ENCODE peak calls at places on chromosome 19, in four cellular contexts. Y is vagina, B is ascending aorta, P is stomach. E is an unnamed sample.

GRCh38 chr19:21568816-21569496 is 63.6 kb downstream of the ZNF429 start:
- DNase-seq in Y (no peak), B (peak; percentile 90), P (peak; percentile 83), E (peak; percentile 87)

GRCh38 chr19:45860359-45861259 is 2.3 kb downstream of the SYMPK start:
- DNase-seq in Y (no peak), B (no peak), P (no peak), E (no peak)

GRCh38 chr19:12695090-12695489 is 1.3 kb downstream of the FBXW9 start:
- DNase-seq in Y (no peak), B (no peak), P (no peak), E (no peak)

GRCh38 chr19:6774821-6775707 is 2.6 kb downstream of the VAV1 start:
- DNase-seq in Y (no peak), B (no peak), P (no peak), E (no peak)

GRCh38 chr19:30920238-30920637 is 429.0 kb downstream of the TSHZ3 start:
- DNase-seq in Y (no peak), B (no peak), P (no peak), E (no peak)

GRCh38 chr19:45526143-45526542 is 18.9 kb downstream of the VASP start:
- DNase-seq in Y (no peak), B (no peak), P (peak; percentile 70), E (peak; percentile 61)

GRCh38 chr19:45809643-45810159 is 5.4 kb downstream of the RSPH6A start:
- DNase-seq in Y (no peak), B (no peak), P (no peak), E (no peak)

GRCh38 chr19:6711078-6711361 is 9.4 kb downstream of the C3 start:
- DNase-seq in Y (no peak), B (no peak), P (no peak), E (no peak)

GRCh38 chr19:30327331-30327730 is 44.9 kb upstream of the ZNF536 start:
- DNase-seq in Y (no peak), B (no peak), P (no peak), E (no peak)

GRCh38 chr19:3683866-3684816 is 16.1 kb downstream of the PIP5K1C start:
- DNase-seq in Y (no peak), B (no peak), P (no peak), E (no peak)

GRCh38 chr19:51367565-51368365 is 1.0 kb downstream of the CLDND2 start:
- DNase-seq in Y (peak; percentile 99), B (peak; percentile 100), P (peak; percentile 99), E (peak; percentile 99)

GRCh38 chr19:17751103-17751911 is at the start of gene FCHO1:
- DNase-seq in Y (no peak), B (peak; percentile 73), P (peak; percentile 51), E (peak; percentile 33)

GRCh38 chr19:51808333-51808986 is 13.5 kb downstream of the FPR3 start:
- DNase-seq in Y (no peak), B (no peak), P (no peak), E (no peak)

GRCh38 chr19:48290341-48290922 is 20.6 kb downstream of the ZNF114 start:
- DNase-seq in Y (no peak), B (no peak), P (no peak), E (no peak)

GRCh38 chr19:53308339-53308811 is 25.2 kb upstream of the ZNF845 start:
- DNase-seq in Y (no peak), B (no peak), P (no peak), E (peak; percentile 16)

GRCh38 chr19:19203012-19203856 is at the start of gene NR2C2AP:
- DNase-seq in Y (no peak), B (peak; percentile 94), P (peak; percentile 95), E (peak; percentile 94)

GRCh38 chr19:47630594-47630993 is 21.7 kb downstream of the BICRA start:
- DNase-seq in Y (no peak), B (no peak), P (no peak), E (no peak)

GRCh38 chr19:32191921-32192320 is 153.5 kb upstream of the ZNF507 start:
- DNase-seq in Y (peak; percentile 34), B (no peak), P (no peak), E (no peak)

GRCh38 chr19:18379803-18380747 is 5.9 kb upstream of the GDF15 start:
- DNase-seq in Y (peak; percentile 99), B (peak; percentile 95), P (peak; percentile 90), E (peak; percentile 86)

GRCh38 chr19:18274776-18275356 is 614 bp upstream of the IQCN start:
- DNase-seq in Y (no peak), B (peak; percentile 91), P (peak; percentile 89), E (peak; percentile 87)

GRCh38 chr19:46746281-46746965 is at the start of gene STRN4:
- DNase-seq in Y (no peak), B (no peak), P (peak; percentile 67), E (peak; percentile 55)

GRCh38 chr19:55452381-55453325 is 8.8 kb downstream of the ISOC2 start:
- DNase-seq in Y (no peak), B (no peak), P (peak; percentile 49), E (peak; percentile 66)

GRCh38 chr19:19651076-19651475 is 7.6 kb upstream of the GMIP start:
- DNase-seq in Y (no peak), B (no peak), P (no peak), E (peak; percentile 59)

GRCh38 chr19:27765397-27765796 is 1447.6 kb downstream of the UQCRFS1 start:
- DNase-seq in Y (no peak), B (peak; percentile 50), P (no peak), E (no peak)

GRCh38 chr19:41548047-41548446 is 27.9 kb upstream of the CEACAM21 start:
- DNase-seq in Y (no peak), B (no peak), P (no peak), E (no peak)

GRCh38 chr19:2236285-2237050 is at the start of the genes PLEKHJ1 and SF3A2:
- DNase-seq in Y (peak; percentile 97), B (peak; percentile 98), P (peak; percentile 97), E (peak; percentile 96)
- H3K4me1 ChIP-seq in Y (peaks cover 68% of the 10 kb centered on the region), B (peaks cover 44% of the 10 kb centered on the region), P (peaks cover 85% of the 10 kb centered on the region), E (peaks cover 88% of the 10 kb centered on the region)

DNA sequence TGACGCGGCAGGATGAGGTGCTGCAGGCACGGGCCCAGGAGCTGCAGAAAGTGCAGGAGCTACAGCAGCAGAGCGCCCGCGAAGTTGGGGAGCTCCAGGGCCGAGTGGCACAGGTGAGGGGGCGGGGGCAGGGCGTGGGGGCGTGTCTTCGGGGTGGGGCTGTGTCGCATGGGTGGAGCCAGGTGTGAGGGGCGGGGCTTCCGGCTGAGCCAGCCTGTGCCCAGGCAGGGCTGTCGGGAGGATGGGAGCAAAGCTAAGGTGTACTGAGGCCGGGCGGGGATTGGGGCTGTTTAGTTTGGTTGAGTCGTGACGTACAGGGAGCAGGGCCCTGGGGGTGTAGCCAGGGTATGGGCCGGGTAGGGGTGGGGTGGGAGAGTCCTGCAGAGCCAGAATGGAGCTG is 62.3 kb downstream of the KCNC3 start:
- DNase-seq in Y (no peak), B (no peak), P (peak; percentile 30), E (no peak)
- H3K27ac ChIP-seq in Y (no peak overlapping the region), B (no peak overlapping the region), P (no peak overlapping the region), E (no peak overlapping the region)

DNA sequence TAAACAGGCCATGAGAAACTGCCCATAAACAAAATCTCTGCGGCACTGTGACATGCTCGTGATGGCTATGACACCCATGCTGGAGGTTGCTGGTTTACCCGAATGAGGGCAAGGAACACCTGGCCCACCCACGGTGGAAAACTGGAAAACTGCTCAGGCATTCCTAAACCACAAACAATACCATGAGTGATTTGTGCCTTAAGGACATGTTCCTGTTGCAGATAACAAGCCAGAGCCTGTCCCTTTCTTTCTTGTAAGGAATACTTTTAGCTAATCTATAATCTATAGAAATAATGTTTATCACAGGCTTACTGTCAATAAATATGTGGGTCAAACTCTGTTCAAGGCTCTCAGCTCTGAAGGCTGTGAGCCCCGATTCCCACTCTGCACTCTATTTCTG is 12.1 kb downstream of the ZNF561 start:
- DNase-seq in Y (no peak), B (no peak), P (no peak), E (no peak)
- H3K9me3 ChIP-seq in Y (peaks cover 63% of the 10 kb centered on the region), B (peaks cover 77% of the 10 kb centered on the region), P (peaks cover 45% of the 10 kb centered on the region), E (peaks cover 91% of the 10 kb centered on the region)

DNA sequence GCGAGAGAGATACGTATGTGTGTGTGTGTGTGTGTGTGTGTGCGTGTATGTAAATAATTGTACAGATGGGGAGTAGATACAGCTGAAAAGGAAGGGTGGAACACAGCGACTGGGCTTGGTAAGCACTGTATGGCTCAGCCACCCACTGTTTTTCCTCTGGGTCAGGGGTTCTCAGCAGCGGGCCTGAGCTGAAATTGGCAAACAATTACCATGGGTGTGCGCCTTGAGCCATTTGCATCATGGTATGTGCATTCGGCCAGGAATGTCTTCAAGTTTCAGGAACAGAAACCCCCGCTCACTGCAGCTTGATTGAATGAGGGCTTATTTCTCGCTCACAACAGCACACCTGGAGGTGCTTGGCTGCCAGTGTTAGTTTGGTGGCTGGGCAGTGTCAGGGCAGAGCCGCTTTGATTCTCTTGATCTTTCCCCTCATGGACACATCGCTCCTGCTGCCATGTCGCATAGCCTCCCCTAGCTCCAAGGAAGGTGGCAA is 126.7 kb downstream of the SIPA1L3 start:
- DNase-seq in Y (no peak), B (no peak), P (no peak), E (no peak)
- H3K4me1 ChIP-seq in Y (peaks cover 14% of the 10 kb centered on the region), B (peaks cover 6% of the 10 kb centered on the region), P (peaks cover 33% of the 10 kb centered on the region), E (peaks cover 24% of the 10 kb centered on the region)

GRCh38 chr19:1385816-1386215 is 2.1 kb downstream of the NDUFS7 start:
- DNase-seq in Y (no peak), B (no peak), P (no peak), E (no peak)

GRCh38 chr19:1383311-1384084 is at the start of gene NDUFS7:
- DNase-seq in Y (peak; percentile 95), B (peak; percentile 93), P (peak; percentile 92), E (peak; percentile 89)

GRCh38 chr19:1383014-1383310 is 745 bp upstream of the NDUFS7 start:
- DNase-seq in Y (no peak), B (no peak), P (no peak), E (no peak)

GRCh38 chr19:1384085-1384462 is 367 bp downstream of the NDUFS7 start:
- DNase-seq in Y (no peak), B (no peak), P (no peak), E (no peak)

DNA sequence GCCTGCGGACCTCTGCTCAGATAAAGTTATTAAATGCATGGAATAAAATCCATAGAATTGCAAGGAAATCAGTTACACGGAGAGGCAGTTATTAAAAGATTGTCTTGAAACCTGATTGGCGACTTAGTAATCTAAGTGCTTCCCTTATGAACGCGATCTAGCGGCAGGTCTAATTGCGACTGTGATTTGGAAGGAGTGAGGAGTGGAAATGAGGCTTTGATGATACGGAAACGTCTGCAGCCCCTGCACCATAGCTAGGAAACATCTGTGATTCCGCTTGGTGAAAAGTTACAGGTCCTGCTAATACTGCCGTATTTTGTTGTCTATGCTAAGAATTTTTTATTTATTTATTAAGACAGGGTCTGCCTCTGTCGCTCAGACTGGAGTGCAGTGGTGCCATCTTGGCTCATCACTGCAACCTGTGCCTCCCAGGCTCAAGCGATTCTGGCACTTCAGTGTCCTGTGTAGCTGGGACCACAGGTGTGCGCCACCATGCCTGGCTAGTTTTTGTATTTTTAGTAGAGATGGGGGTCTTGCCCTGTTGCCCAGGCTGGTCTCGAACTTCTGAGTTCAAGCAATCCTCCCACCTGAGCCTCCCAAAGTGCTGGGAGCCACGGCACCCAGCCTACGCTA is 887 bp downstream of the NDUFS7 start:
- DNase-seq in Y (no peak), B (no peak), P (no peak), E (no peak)
- H3K27ac ChIP-seq in Y (peak overlapping the region; percentile 92), B (peak overlapping the region; percentile 78), P (no peak overlapping the region), E (peak overlapping the region; percentile 98)

GRCh38 chr19:14718522-14719113 is 28.8 kb downstream of the ZNF333 start:
- DNase-seq in Y (no peak), B (no peak), P (no peak), E (no peak)
- H3K9me3 ChIP-seq in Y (peaks cover 71% of the 10 kb centered on the region), B (peaks cover 94% of the 10 kb centered on the region), P (peaks cover 67% of the 10 kb centered on the region), E (peaks cover 100% of the 10 kb centered on the region)

DNA sequence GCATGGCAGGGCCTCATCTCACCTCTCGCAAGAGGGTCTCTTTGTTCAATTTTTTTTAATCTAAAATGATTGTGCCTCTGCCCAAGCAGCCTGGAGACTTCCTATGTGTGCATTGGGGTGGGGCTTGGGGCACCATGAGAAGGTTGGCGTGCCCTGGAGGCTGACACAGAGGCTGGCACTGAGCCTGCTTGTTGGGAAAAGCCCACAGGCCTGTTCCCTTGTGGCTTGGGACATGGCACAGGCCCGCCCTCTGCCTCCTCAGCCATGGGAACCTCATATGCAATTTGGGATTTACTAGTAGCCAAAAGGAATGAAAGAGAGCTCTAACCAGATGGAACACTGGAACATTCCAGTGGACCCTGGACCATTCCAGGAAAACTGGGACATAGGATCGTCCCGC is 8.0 kb downstream of the FXYD3 start:
- DNase-seq in Y (no peak), B (peak; percentile 93), P (peak; percentile 90), E (peak; percentile 44)
- H3K4me1 ChIP-seq in Y (peaks cover 83% of the 10 kb centered on the region), B (peaks cover 13% of the 10 kb centered on the region), P (peaks cover 58% of the 10 kb centered on the region), E (peaks cover 36% of the 10 kb centered on the region)

E was measured in left ventricle myocardium inferior.